ENCODE peak calls at places on chromosomes 12 and 14, in four cellular contexts. W is GM12878, N is HepG2, Q is NT2/D1. J is an unnamed sample.

GRCh38 chr12:89393551-89394121 is 41.3 kb upstream of the DUSP6 start:
- DNase-seq in Q (no peak), N (no peak), W (no peak), J (no peak)

GRCh38 chr12:130832561-130833209 is 6.4 kb downstream of the STX2 start:
- DNase-seq in Q (no peak), W (no peak), N (no peak), J (no peak)

GRCh38 chr14:72913809-72914208 is 12.5 kb upstream of the DCAF4 start:
- DNase-seq in W (no peak), N (no peak), Q (no peak), J (no peak)

GRCh38 chr12:51970904-51971646 is 19.6 kb downstream of the ACVR1B start:
- DNase-seq in Q (no peak), W (peak; percentile 93), N (peak; percentile 45), J (peak; percentile 75)

GRCh38 chr12:19125325-19125724 is 4.2 kb upstream of the PLEKHA5 start:
- DNase-seq in W (no peak), N (no peak), Q (no peak), J (no peak)

GRCh38 chr12:5713599-5714001 is 231.5 kb downstream of the ANO2 start:
- DNase-seq in Q (no peak), N (no peak), W (no peak), J (no peak)

GRCh38 chr12:86158956-86159355 is 97.2 kb downstream of the MGAT4C start:
- DNase-seq in Q (no peak), N (no peak), W (no peak), J (no peak)

GRCh38 chr12:3313655-3314305 is 177.2 kb upstream of the PRMT8 start:
- DNase-seq in W (no peak), Q (peak; percentile 75), N (peak; percentile 40), J (peak; percentile 41)

GRCh38 chr12:96170762-96171161 is 23.4 kb upstream of the ELK3 start:
- DNase-seq in W (no peak), Q (no peak), N (no peak), J (no peak)

GRCh38 chr14:31527087-31527486 is 34.1 kb upstream of the NUBPL start:
- DNase-seq in W (no peak), Q (no peak), N (no peak), J (no peak)

GRCh38 chr14:101504096-101504948 is 57.0 kb upstream of the DIO3 start:
- DNase-seq in N (no peak), W (no peak), Q (no peak), J (no peak)

GRCh38 chr14:101502761-101503392 is 58.4 kb upstream of the DIO3 start:
- DNase-seq in N (no peak), Q (no peak), W (no peak), J (no peak)

GRCh38 chr14:101505216-101505970 is 55.9 kb upstream of the DIO3 start:
- DNase-seq in Q (no peak), N (no peak), W (no peak), J (no peak)

GRCh38 chr14:101501858-101502615 is 59.3 kb upstream of the DIO3 start:
- DNase-seq in Q (no peak), N (no peak), W (no peak), J (no peak)

GRCh38 chr14:101503431-101504095 is 57.7 kb upstream of the DIO3 start:
- DNase-seq in Q (no peak), W (no peak), N (no peak), J (no peak)
- TF ChIP-seq SUZ12 in Q (no peak), W (no peak), N (no peak), J (no peak)

DNA sequence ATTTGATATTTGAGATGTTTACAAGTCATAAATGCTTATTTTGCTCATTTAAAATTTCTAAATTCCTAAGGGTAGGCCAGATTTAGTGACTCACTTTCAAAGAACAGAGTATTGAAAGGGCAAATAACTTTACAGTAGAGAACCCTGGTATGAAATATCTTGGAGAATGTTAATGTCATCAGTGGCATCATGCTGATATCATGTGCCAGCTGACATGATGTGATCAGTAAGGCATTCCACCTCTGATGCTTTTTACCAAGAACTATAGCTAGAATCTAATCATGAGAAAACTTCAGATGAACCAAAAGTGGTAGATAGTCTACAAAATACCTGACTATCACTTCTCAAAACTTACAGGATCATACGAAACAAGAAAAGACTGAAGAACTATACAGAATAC is 2.9 kb upstream of the FLRT2 start:
- DNase-seq in W (no peak), N (no peak), Q (no peak), J (no peak)
- TF ChIP-seq SUZ12 in W (no peak), N (no peak), Q (no peak), J (no peak)

DNA sequence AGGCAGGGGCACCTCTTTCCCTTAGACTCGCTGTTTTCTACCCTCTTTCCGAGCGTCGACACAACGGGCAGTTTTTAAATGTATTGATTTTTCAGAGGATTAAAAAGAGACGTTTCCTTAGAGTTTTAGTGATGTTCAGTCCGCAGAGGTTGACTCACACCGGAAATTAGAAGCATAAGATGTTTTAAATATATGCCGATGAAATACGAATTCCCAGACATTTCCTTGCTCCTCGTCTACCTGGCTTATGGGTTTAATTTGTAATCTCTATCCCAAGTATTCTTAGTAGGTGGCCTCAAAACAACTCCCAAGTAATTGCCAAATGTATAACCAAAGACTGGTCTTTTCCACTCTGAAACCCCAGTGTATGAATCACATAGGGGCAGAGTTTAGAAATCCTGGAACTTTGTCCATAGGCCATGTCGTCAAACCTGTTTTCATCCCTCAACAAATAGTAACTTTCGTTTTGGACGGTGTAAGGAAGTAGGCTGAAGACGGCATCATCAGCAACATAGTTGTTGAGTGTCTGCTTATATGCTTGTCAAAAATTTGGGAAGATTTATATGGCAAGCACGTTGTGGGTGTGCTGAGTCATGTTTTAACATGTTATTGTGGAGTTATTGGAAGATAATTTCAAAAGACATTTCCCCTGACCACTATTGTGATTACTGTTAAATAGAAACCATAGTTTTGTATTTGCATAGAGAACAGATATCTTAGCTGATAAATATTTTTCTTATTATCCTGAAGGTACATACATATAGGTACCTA is 824 bp downstream of the TBK1 start:
- DNase-seq in W (no peak), N (peak; percentile 52), Q (no peak), J (peak; percentile 18)
- TF ChIP-seq SUZ12 in W (no peak), N (no peak), Q (no peak), J (no peak)

DNA sequence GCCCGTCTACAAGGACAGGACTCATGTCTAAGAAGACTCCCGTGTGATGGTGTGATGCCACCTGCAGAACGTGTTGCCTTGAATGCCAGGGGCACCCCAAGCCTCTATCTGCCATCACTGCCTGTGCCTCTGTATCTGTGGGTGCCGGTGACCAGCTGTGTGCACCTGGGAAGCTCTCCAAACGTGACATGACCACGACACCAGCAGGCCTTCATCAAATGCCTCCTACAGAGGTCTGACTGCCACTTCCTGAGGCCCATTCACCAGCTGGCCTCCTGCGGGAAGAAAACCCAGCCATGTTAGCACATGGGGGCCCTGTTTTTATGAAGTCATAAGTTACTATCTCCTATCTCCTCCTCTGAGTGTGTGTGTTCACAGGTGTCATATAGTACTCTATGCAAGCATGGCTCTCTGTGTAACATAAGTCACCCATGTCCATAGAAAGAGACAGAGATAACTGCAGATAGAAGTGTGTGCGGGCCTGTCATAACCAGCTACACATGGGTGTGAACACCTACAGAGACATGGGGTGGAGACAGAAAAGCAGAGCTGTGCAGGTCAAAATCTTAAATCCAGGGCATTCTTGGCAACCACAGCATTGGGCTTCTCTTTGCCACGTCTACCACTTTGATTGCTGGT is 18.3 kb upstream of the SERPINA4 start:
- DNase-seq in Q (no peak), N (no peak), W (no peak), J (no peak)
- TF ChIP-seq SUZ12 in Q (no peak), N (no peak), W (no peak), J (no peak)

DNA sequence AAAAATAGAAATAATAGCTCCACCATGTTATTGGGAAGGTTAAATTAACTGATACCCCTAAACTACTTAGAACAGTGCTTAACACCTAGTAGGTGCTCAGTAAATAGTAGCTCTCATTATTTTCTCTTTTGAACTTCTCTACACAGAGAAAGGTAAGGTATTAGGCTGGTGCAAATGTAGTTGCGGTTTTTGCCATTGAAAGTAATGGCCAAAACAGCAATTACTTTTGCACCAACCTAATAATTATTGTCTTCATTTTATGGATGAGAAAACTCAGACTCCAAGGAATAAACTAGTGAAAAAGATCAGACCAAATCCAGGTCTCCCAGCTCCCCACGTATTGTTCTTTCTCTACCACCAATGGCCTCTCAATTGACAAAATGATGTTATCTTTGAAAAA is 157.2 kb upstream of the TMPO start:
- DNase-seq in W (no peak), Q (no peak), N (no peak), J (no peak)
- TF ChIP-seq SUZ12 in W (no peak), Q (no peak), N (no peak), J (no peak)

DNA sequence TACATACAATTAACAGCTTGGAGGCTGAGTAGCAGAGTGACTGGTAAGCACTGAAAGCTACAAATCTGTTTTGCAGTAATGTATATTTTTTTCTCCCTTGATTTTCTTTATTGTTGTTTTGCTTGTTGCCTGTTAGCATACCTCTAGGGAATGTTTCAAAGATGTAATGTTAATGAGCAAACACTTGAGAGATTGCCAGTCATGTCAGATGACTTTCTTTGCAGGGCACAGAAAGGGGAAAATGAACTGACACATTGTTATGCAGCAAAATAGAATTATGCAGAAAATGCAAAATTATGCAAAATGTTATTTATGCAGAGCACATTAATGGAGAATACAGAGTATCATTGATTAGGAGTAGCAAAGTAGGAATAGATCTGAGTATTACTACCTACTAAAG is 138.5 kb downstream of the RPS29 start:
- DNase-seq in W (no peak), N (no peak), Q (no peak), J (no peak)
- TF ChIP-seq SUZ12 in W (no peak), N (no peak), Q (no peak), J (no peak)

DNA sequence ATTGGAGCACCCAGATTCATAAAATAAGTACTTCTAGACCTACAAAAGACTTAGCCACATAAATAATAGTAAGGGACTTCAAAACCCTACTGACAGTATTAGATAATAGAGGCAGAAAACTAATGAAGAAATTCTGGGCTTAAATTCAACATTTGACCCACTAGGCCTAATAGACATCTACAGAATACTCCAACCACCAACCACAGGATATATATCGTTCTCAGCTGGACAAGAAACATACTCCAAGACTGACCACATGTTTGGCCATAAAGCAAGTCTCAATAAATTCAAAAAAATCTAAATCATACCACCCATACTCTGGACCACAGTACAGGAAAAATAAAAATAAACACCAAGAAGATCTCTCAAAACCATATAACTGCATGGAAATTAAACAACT is 113.8 kb upstream of the CCDC175 start:
- DNase-seq in N (no peak), Q (no peak), W (no peak), J (no peak)
- TF ChIP-seq SUZ12 in N (no peak), Q (no peak), W (no peak), J (no peak)

DNA sequence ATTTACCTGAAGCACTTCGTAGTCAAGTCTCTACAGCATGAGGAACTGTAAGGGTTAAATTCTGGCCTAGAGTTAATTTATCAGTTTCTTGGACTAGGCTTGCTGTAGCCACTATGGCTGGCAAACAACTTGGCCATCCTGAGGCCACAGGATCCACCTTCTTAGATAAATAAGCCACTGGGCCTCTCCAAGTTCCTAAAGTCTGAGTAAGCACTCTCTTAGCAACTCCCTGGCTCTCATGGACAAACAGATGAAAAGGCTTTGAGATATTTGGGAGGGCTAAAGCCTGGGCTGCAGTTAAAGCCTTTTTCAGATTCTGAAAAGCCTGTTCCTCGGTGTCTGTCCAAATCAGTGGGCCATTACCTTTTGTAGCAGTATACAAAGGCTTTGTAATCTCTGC is 675.0 kb downstream of the TMEM121 start:
- DNase-seq in Q (no peak), W (no peak), N (no peak), J (no peak)
- TF ChIP-seq SUZ12 in Q (no peak), W (no peak), N (no peak), J (no peak)

J was measured in HEK293T.